ENCODE peak calls at places on chromosomes 13 and 19, in four cellular contexts. One of them, this sample, is unnamed.

GRCh38 chr13:40969169-40969901 is 49.8 kb downstream of the ELF1 start:
- DNase-seq in colonic mucosa: no peak
- DNase-seq in fibroblast of lung: no peak
- DNase-seq in astrocyte of the spinal cord: no peak
- DNase-seq in this sample: no peak

GRCh38 chr13:49357694-49358093 is 86.2 kb downstream of the CAB39L start:
- DNase-seq in astrocyte of the spinal cord: peak; percentile 64
- DNase-seq in fibroblast of lung: peak; percentile 17
- DNase-seq in colonic mucosa: no peak
- DNase-seq in this sample: peak; percentile 7

GRCh38 chr19:7870571-7871279 is 3.5 kb downstream of the PRR36 start:
- DNase-seq in colonic mucosa: peak; percentile 79
- DNase-seq in fibroblast of lung: peak; percentile 10
- DNase-seq in astrocyte of the spinal cord: peak; percentile 35
- DNase-seq in this sample: no peak

GRCh38 chr19:51292971-51293370 is 18.5 kb upstream of the IGLON5 start:
- DNase-seq in fibroblast of lung: no peak
- DNase-seq in astrocyte of the spinal cord: no peak
- DNase-seq in colonic mucosa: no peak
- DNase-seq in this sample: no peak

GRCh38 chr13:74573654-74574053 is 439.4 kb upstream of the KLF12 start:
- DNase-seq in astrocyte of the spinal cord: no peak
- DNase-seq in colonic mucosa: no peak
- DNase-seq in fibroblast of lung: no peak
- DNase-seq in this sample: no peak

GRCh38 chr19:2324220-2324948 is 4.0 kb downstream of the LSM7 start:
- DNase-seq in fibroblast of lung: no peak
- DNase-seq in astrocyte of the spinal cord: no peak
- DNase-seq in colonic mucosa: no peak
- DNase-seq in this sample: no peak

GRCh38 chr19:48330012-48330681 is 4.8 kb downstream of the EMP3 start:
- DNase-seq in colonic mucosa: peak; percentile 88
- DNase-seq in astrocyte of the spinal cord: peak; percentile 56
- DNase-seq in fibroblast of lung: no peak
- DNase-seq in this sample: peak; percentile 89

GRCh38 chr13:71460179-71460578 is 406.8 kb downstream of the DACH1 start:
- DNase-seq in fibroblast of lung: no peak
- DNase-seq in colonic mucosa: no peak
- DNase-seq in astrocyte of the spinal cord: no peak
- DNase-seq in this sample: no peak

GRCh38 chr19:38389101-38389925 is 816 bp downstream of the SPRED3 start:
- DNase-seq in colonic mucosa: no peak
- DNase-seq in astrocyte of the spinal cord: peak; percentile 84
- DNase-seq in fibroblast of lung: peak; percentile 75
- DNase-seq in this sample: no peak

GRCh38 chr19:4066176-4066606 is 508 bp downstream of the ZBTB7A start:
- DNase-seq in colonic mucosa: peak; percentile 71
- DNase-seq in fibroblast of lung: no peak
- DNase-seq in astrocyte of the spinal cord: no peak
- DNase-seq in this sample: peak; percentile 84

GRCh38 chr19:4067396-4068057 is 828 bp upstream of the ZBTB7A start:
- DNase-seq in colonic mucosa: peak; percentile 54
- DNase-seq in astrocyte of the spinal cord: no peak
- DNase-seq in fibroblast of lung: no peak
- DNase-seq in this sample: no peak

GRCh38 chr19:4069331-4069959 is 2.7 kb upstream of the ZBTB7A start:
- DNase-seq in fibroblast of lung: no peak
- DNase-seq in colonic mucosa: peak; percentile 54
- DNase-seq in astrocyte of the spinal cord: no peak
- DNase-seq in this sample: no peak

GRCh38 chr19:4066682-4067395 is at the start of gene ZBTB7A:
- DNase-seq in colonic mucosa: peak; percentile 88
- DNase-seq in fibroblast of lung: peak; percentile 76
- DNase-seq in astrocyte of the spinal cord: peak; percentile 59
- DNase-seq in this sample: peak; percentile 95

DNA sequence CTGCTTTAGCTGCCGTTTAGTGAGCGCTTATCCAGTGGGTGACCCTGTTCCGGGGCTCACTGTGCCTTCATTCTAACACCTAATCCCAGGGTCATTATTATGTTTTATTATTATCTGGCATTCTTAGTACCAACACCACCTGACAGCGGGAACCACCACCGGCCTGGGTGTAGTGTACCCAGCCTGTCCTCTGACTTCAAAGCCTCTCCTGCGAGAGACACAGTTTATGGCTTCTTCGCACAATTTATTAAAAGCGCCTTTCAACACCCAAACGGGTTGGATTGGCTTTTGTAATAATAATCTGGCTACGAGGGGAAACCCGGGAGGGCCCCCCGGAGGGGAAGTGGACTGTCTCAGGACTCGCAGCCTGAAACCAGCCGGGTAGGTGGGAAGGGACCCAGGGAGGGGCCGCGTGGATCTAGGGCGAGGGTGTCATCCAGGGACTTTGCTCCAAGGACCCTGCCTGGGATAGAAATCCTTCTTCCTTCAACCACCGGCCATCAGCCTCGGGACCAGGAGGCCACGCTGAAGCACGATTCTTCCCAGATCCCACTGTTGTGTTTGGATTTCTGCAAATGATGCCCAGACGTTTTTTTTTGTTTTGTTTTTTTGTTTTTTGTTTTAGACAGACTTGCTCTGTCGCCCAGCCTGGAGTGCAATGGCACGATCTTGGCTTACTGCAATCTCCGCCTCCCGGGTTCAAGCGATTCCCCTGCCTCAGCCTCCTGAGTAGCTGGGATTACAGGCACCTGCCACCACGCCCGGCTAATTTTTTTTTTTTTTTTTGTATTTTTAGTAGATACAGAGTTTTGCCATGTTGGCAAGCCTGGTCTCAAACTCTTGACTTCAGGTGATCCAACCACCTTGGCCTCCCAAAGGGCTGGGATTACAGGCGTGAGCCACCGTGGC is 1.6 kb upstream of the ZBTB7A start:
- DNase-seq in colonic mucosa: peak; percentile 81
- DNase-seq in fibroblast of lung: no peak
- DNase-seq in astrocyte of the spinal cord: no peak
- DNase-seq in this sample: no peak
- H3K4me3 ChIP-seq in colonic mucosa: peak overlapping the region; percentile 81
- H3K4me3 ChIP-seq in fibroblast of lung: no peak overlapping the region
- H3K4me3 ChIP-seq in astrocyte of the spinal cord: no peak overlapping the region
- H3K4me3 ChIP-seq in this sample: peak overlapping the region; percentile 100

GRCh38 chr19:29429021-29429420 is 96.8 kb upstream of the VSTM2B start:
- DNase-seq in colonic mucosa: no peak
- DNase-seq in fibroblast of lung: no peak
- DNase-seq in astrocyte of the spinal cord: no peak
- DNase-seq in this sample: no peak
- H3K4me3 ChIP-seq in colonic mucosa: no peak overlapping the region
- H3K4me3 ChIP-seq in fibroblast of lung: no peak overlapping the region
- H3K4me3 ChIP-seq in astrocyte of the spinal cord: no peak overlapping the region
- H3K4me3 ChIP-seq in this sample: no peak overlapping the region

GRCh38 chr13:110912651-110913051 is 2.2 kb downstream of the ANKRD10 start:
- DNase-seq in astrocyte of the spinal cord: peak; percentile 72
- DNase-seq in colonic mucosa: no peak
- DNase-seq in fibroblast of lung: peak; percentile 73
- DNase-seq in this sample: no peak
- H3K4me3 ChIP-seq in astrocyte of the spinal cord: peak overlapping the region; percentile 90
- H3K4me3 ChIP-seq in colonic mucosa: peak overlapping the region; percentile 93
- H3K4me3 ChIP-seq in fibroblast of lung: peak overlapping the region; percentile 90
- H3K4me3 ChIP-seq in this sample: peak overlapping the region; percentile 98

GRCh38 chr13:19329365-19329764 is 147.7 kb upstream of the TUBA3C start:
- DNase-seq in colonic mucosa: no peak
- DNase-seq in fibroblast of lung: no peak
- DNase-seq in astrocyte of the spinal cord: no peak
- DNase-seq in this sample: no peak

GRCh38 chr13:19321222-19321621 is 139.6 kb upstream of the TUBA3C start:
- DNase-seq in fibroblast of lung: no peak
- DNase-seq in colonic mucosa: no peak
- DNase-seq in astrocyte of the spinal cord: no peak
- DNase-seq in this sample: no peak

GRCh38 chr13:19324325-19324724 is 142.7 kb upstream of the TUBA3C start:
- DNase-seq in astrocyte of the spinal cord: no peak
- DNase-seq in colonic mucosa: no peak
- DNase-seq in fibroblast of lung: no peak
- DNase-seq in this sample: no peak
- H3K4me3 ChIP-seq in astrocyte of the spinal cord: no peak overlapping the region
- H3K4me3 ChIP-seq in colonic mucosa: no peak overlapping the region
- H3K4me3 ChIP-seq in fibroblast of lung: no peak overlapping the region
- H3K4me3 ChIP-seq in this sample: no peak overlapping the region

DNA sequence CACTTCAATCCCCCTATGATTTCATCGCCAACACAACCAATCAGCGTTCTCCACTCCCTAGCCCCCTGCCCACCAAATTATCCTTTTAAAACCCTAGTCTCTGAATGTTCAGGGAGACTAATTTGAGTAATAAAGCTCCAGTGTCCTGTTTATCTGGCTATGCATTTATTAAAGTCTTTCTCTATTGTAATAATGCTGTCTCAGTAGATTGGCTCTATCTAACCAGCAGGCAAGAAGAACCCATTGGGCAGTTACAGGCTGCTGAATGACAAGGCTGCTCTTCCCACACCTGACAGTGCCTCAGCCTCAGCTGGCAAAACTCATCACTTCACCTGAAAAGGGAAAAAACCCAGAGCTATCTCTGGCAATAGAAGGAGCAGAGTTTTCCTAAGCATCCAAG is 20.2 kb upstream of the CHST8 start:
- DNase-seq in fibroblast of lung: no peak
- DNase-seq in colonic mucosa: no peak
- DNase-seq in astrocyte of the spinal cord: no peak
- DNase-seq in this sample: no peak
- H3K4me3 ChIP-seq in fibroblast of lung: no peak overlapping the region
- H3K4me3 ChIP-seq in colonic mucosa: no peak overlapping the region
- H3K4me3 ChIP-seq in astrocyte of the spinal cord: no peak overlapping the region
- H3K4me3 ChIP-seq in this sample: no peak overlapping the region